ENCODE peak calls at places on chromosomes 11 and 22, in four cellular contexts. H is esophagus muscularis mucosa, L is suprapubic skin, O is IMR-90. X is an unnamed sample. For H3K4me1, the result is how much of the 10 kb centered on the place peaks cover.

GRCh38 chr11:27124514-27125264 is 84.1 kb downstream of the BBOX1 start:
- DNase-seq in H (no peak), L (no peak), O (peak), X (no peak)

GRCh38 chr11:109037856-109038780 is 373.2 kb downstream of the DDX10 start:
- DNase-seq in H (peak), L (no peak), O (peak), X (no peak)

GRCh38 chr22:35379146-35379993 is 1.5 kb upstream of the HMOX1 start:
- DNase-seq in H (no peak), L (no peak), O (no peak), X (no peak)

GRCh38 chr22:38030311-38031133 is 26.7 kb upstream of the PICK1 start:
- DNase-seq in H (no peak), L (no peak), O (peak), X (no peak)

GRCh38 chr11:116646191-116646590 is 126.6 kb downstream of the BUD13 start:
- DNase-seq in H (peak), L (no peak), O (no peak), X (no peak)

GRCh38 chr11:68275721-68276488 is 4.1 kb upstream of the C11orf24 start:
- DNase-seq in H (no peak), L (no peak), O (no peak), X (peak)

GRCh38 chr11:123174196-123175183 is 20.6 kb downstream of the CLMP start:
- DNase-seq in H (no peak), L (peak), O (peak), X (peak)

GRCh38 chr11:45097721-45098493 is 48.5 kb upstream of the PRDM11 start:
- DNase-seq in H (peak), L (no peak), O (peak), X (peak)

GRCh38 chr11:1931326-1931725 is 11.8 kb downstream of the TNNT3 start:
- DNase-seq in H (no peak), L (no peak), O (peak), X (no peak)

GRCh38 chr11:1349074-1349931 is 39.9 kb upstream of the TOLLIP start:
- DNase-seq in H (no peak), L (no peak), O (no peak), X (no peak)

GRCh38 chr11:79896258-79896657 is 455.4 kb upstream of the TENM4 start:
- DNase-seq in H (no peak), L (no peak), O (peak), X (no peak)

GRCh38 chr11:36492724-36493304 is 17.3 kb downstream of the TRAF6 start:
- DNase-seq in H (no peak), L (no peak), O (peak), X (no peak)

GRCh38 chr22:47249370-47249928 is 487.0 kb downstream of the TBC1D22A start:
- DNase-seq in H (peak), L (no peak), O (no peak), X (no peak)

GRCh38 chr22:50621491-50621880 is 6.5 kb downstream of the ARSA start:
- DNase-seq in H (no peak), L (no peak), O (no peak), X (no peak)

GRCh38 chr11:123450593-123450992 is 20.5 kb downstream of the GRAMD1B start:
- DNase-seq in H (no peak), L (no peak), O (peak), X (no peak)

GRCh38 chr11:107453594-107454286 is 3.9 kb downstream of the CWF19L2 start:
- DNase-seq in H (no peak), L (no peak), O (no peak), X (no peak)

GRCh38 chr11:44611687-44612437 is 46.4 kb downstream of the CD82 start:
- DNase-seq in H (no peak), L (no peak), O (no peak), X (no peak)

GRCh38 chr22:37242395-37242918 is 1.6 kb downstream of the RAC2 start:
- DNase-seq in H (peak), L (peak), O (peak), X (no peak)

GRCh38 chr22:47570851-47571250 is 808.4 kb downstream of the TBC1D22A start:
- DNase-seq in H (no peak), L (no peak), O (no peak), X (no peak)

GRCh38 chr11:116082256-116082655 is 578.0 kb upstream of the CADM1 start:
- DNase-seq in H (no peak), L (no peak), O (no peak), X (no peak)

GRCh38 chr11:19711911-19712280 is 741 bp upstream of the NAV2 start:
- DNase-seq in H (no peak), L (peak), O (no peak), X (no peak)

GRCh38 chr11:8839957-8840945 is 70.7 kb upstream of the AKIP1 start:
- DNase-seq in H (no peak), L (no peak), O (peak), X (peak)

GRCh38 chr11:60987577-60988277 is 16.2 kb downstream of the CD6 start:
- DNase-seq in H (no peak), L (peak), O (no peak), X (no peak)

GRCh38 chr11:28400236-28401100 is 292.3 kb downstream of the METTL15 start:
- DNase-seq in H (no peak), L (no peak), O (peak), X (no peak)

GRCh38 chr22:28444659-28445058 is 235.0 kb downstream of the TTC28 start:
- DNase-seq in H (no peak), L (no peak), O (no peak), X (no peak)

GRCh38 chr22:29126670-29127069 is 53.8 kb downstream of the KREMEN1 start:
- DNase-seq in H (no peak), L (no peak), O (no peak), X (no peak)

GRCh38 chr11:103488021-103488420 is 378.8 kb downstream of the DYNC2H1 start:
- DNase-seq in H (no peak), L (no peak), O (no peak), X (no peak)

GRCh38 chr11:8867856-8868705 is 42.9 kb upstream of the AKIP1 start:
- DNase-seq in H (no peak), L (no peak), O (peak), X (no peak)

GRCh38 chr11:63564785-63565350 is 1.7 kb upstream of the PLAAT2 start:
- DNase-seq in H (no peak), L (no peak), O (no peak), X (no peak)

GRCh38 chr11:100735949-100736675 is 49.0 kb downstream of the ARHGAP42 start:
- DNase-seq in H (no peak), L (no peak), O (peak), X (no peak)

GRCh38 chr11:27462543-27462942 is 10.0 kb downstream of the LGR4 start:
- DNase-seq in H (no peak), L (no peak), O (no peak), X (no peak)

GRCh38 chr11:1567721-1568100 is 4.4 kb downstream of the DUSP8 start:
- DNase-seq in H (no peak), L (peak), O (no peak), X (no peak)

DNA sequence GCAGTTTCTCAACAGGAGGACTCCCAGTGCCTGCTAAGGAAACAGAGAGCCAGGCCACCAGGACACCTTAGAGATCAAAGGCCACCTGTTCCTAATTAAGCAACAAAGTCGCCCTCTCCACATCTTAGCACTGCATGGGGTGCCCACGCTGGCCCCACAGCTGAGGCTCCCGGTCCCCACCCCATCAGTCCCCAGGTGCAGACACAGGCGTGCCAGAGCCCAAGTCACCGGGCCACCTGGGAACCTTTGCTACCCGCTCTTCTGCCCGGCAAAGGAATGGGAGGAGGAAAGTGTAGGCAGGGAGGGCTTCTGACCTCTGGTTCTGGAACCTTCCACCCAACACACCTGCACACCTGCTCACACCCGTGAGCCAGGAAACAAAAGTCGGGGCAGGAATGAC is 85.5 kb upstream of the PRR5 start:
- DNase-seq in H (no peak), L (no peak), O (no peak), X (no peak)
- H3K4me1 ChIP-seq in H (under half), L (under half), O (under half), X (under half)

GRCh38 chr11:119108151-119108856 is 1.2 kb downstream of the C2CD2L start:
- DNase-seq in H (no peak), L (no peak), O (peak), X (peak)
- TF ChIP-seq POLR2A in H (no peak), L (no peak), O (no peak), X (no peak)

DNA sequence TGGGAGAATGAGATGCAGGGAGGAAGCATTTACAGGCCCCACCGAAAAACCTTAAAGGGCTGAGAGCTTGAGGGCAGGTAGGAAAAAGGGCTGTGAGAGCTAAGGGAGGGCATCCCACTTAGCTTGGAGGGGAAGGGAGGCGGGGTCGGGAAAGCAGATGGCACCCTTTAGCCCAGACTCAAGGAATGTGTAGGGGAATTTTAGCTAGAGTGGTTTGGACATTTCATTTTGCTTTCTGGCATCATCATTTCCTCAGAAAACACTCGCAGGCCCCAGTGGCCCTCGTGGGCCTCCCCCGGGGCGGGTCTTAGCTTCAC is 846 bp upstream of the STIM1 start:
- DNase-seq in H (no peak), L (no peak), O (no peak), X (no peak)
- H3K4me3 ChIP-seq in H (peak), L (peak), O (no peak), X (no peak)

DNA sequence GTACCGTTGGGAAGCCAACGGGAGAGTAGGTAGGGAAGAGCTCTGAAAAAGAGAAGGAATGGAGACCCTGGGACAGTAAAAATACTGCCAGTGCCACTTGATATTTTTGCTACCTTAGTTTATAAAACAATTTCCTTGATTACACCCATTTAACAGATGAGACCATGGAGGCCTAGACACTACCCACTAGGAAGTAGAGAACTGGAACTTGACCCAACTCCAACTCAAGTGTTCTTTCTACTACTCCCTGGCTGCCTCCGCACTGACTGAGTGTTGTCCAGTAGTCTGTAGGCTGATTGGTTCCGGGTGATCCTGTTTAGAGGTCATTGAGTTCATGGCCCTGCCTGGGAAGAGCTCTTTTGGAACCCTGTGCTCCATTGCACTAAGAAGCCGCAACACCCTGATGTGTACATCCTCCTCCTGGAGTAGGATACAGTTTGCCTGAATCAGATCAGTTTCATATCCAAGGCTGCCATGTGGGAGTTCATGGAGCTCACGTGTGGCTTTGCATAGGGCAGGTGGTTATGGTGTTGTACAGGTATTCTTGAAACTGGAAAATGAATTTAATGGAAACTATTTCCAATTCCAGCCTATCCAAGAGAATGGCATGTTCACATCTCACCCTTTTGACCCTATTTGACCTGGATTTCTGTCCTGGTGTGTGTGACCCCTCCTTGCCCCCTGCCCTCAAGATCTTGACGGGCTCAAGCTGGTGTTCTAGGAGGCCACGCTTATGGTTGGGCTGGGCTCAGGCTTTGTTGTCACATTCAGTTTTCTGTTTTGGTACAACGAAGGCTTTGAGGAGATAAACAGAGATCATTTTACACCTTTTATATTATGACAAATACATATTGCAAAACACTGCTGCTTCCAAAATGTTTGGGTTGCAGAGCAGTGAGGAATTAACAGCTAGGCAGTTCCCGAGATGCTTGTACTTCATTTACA is 102.2 kb upstream of the NNMT start:
- DNase-seq in H (no peak), L (no peak), O (no peak), X (no peak)
- H3K4me1 ChIP-seq in H (half or more), L (half or more), O (under half), X (half or more)

DNA sequence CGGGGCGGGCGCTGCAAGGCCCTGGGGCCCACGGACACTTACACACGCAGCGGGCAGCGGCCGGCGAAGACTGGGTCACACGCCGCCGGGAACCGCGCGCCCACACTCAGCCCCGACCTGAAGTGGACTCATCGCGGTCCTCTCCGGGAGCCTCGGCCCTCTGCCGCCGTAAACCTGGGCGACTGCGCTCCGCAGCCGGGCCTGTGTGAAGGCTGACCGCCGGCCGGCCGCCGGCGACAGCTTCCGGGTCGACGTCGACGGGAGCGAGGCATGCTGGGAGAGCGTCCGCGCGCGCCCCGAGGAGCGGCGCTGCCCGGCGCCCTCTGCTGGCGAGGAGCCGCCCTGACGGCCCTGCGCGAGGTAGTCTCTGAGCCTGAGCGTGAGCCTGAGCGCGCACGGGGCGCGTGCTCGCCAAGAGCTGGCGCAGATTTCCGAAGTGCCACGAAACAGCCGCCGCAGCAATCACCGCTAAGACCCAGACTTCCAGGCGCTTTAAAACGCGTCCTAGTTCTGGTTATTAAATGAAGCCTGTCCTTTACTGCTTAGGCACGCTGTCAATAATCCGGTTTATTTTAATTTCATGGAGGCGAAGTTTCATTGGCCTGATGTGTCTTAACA is at the start of gene SNX19:
- DNase-seq in H (peak), L (peak), O (peak), X (peak)
- TF ChIP-seq POLR2A in H (peak), L (peak), O (peak), X (peak)

DNA sequence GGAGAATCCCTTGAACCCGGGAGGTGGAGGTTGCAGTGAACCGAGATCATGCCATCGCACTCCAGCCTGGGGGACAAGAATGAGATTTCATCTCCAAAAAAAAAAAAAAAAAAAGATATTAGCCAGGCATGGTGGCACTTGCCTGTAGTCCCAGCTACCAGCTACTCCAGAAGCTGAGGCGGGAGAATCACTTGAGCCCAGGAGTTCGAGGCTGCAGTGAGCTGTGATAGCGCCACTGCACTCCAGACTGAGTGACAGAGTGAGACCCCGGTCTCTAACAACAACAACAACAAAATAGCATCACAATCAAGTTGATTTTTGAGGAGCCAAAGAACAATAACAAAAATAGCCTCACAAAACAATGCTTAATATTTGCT is 2.3 kb downstream of the PMM1 start:
- DNase-seq in H (no peak), L (no peak), O (no peak), X (no peak)
- H3K4me3 ChIP-seq in H (no peak), L (no peak), O (no peak), X (no peak)

GRCh38 chr11:35115688-35116030 is 23.3 kb upstream of the CD44 start:
- DNase-seq in H (no peak), L (no peak), O (no peak), X (no peak)
- H3K4me1 ChIP-seq in H (under half), L (under half), O (under half), X (under half)